ENCODE peak calls at places on chromosomes 4 and X, in eight cellular contexts. One of them, this sample, is unnamed.

GRCh38 chr4:142549248-142549647 is 296.9 kb downstream of the INPP4B start:
- DNase-seq in cardiac fibroblast: no peak
- DNase-seq in heart right ventricle: no peak
- DNase-seq in HFFc6: no peak
- DNase-seq in EH: no peak
- DNase-seq in T-helper 1 cell: no peak
- DNase-seq in GM19239: no peak
- DNase-seq in AG09319: no peak
- DNase-seq in this sample: peak

GRCh38 chr4:154126276-154126675 is 337.4 kb upstream of the SFRP2 start:
- DNase-seq in cardiac fibroblast: no peak
- DNase-seq in heart right ventricle: no peak
- DNase-seq in HFFc6: no peak
- DNase-seq in EH: peak
- DNase-seq in T-helper 1 cell: no peak
- DNase-seq in GM19239: no peak
- DNase-seq in AG09319: no peak
- DNase-seq in this sample: no peak

GRCh38 chr4:13432453-13432852 is 51.7 kb downstream of the RAB28 start:
- DNase-seq in cardiac fibroblast: no peak
- DNase-seq in heart right ventricle: no peak
- DNase-seq in HFFc6: no peak
- DNase-seq in EH: peak
- DNase-seq in T-helper 1 cell: no peak
- DNase-seq in GM19239: no peak
- DNase-seq in AG09319: no peak
- DNase-seq in this sample: no peak

GRCh38 chr4:99485212-99485611 is 25.6 kb upstream of the C4orf17 start:
- DNase-seq in cardiac fibroblast: no peak
- DNase-seq in heart right ventricle: no peak
- DNase-seq in HFFc6: no peak
- DNase-seq in EH: no peak
- DNase-seq in T-helper 1 cell: no peak
- DNase-seq in GM19239: no peak
- DNase-seq in AG09319: no peak
- DNase-seq in this sample: no peak

GRCh38 chrX:1448793-1449580 is 3.7 kb downstream of the ASMTL start:
- DNase-seq in cardiac fibroblast: no peak
- DNase-seq in heart right ventricle: no peak
- DNase-seq in HFFc6: no peak
- DNase-seq in EH: no peak
- DNase-seq in T-helper 1 cell: no peak
- DNase-seq in GM19239: no peak
- DNase-seq in AG09319: no peak
- DNase-seq in this sample: no peak

GRCh38 chrX:10416424-10416823 is 204.0 kb downstream of the MID1 start:
- DNase-seq in cardiac fibroblast: no peak
- DNase-seq in heart right ventricle: no peak
- DNase-seq in HFFc6: no peak
- DNase-seq in EH: no peak
- DNase-seq in T-helper 1 cell: no peak
- DNase-seq in GM19239: no peak
- DNase-seq in AG09319: no peak
- DNase-seq in this sample: no peak

GRCh38 chr4:151267822-151268535 is 9.0 kb upstream of the PRSS48 start:
- DNase-seq in cardiac fibroblast: no peak
- DNase-seq in heart right ventricle: no peak
- DNase-seq in HFFc6: no peak
- DNase-seq in EH: no peak
- DNase-seq in T-helper 1 cell: no peak
- DNase-seq in GM19239: no peak
- DNase-seq in AG09319: no peak
- DNase-seq in this sample: no peak

GRCh38 chrX:109795682-109796081 is 62.6 kb upstream of the ACSL4 start:
- DNase-seq in cardiac fibroblast: no peak
- DNase-seq in heart right ventricle: no peak
- DNase-seq in HFFc6: no peak
- DNase-seq in EH: no peak
- DNase-seq in T-helper 1 cell: no peak
- DNase-seq in GM19239: no peak
- DNase-seq in AG09319: no peak
- DNase-seq in this sample: no peak

GRCh38 chrX:119638725-119639471 is 32.7 kb upstream of the NKRF start:
- DNase-seq in cardiac fibroblast: no peak
- DNase-seq in heart right ventricle: no peak
- DNase-seq in HFFc6: no peak
- DNase-seq in EH: no peak
- DNase-seq in T-helper 1 cell: no peak
- DNase-seq in GM19239: no peak
- DNase-seq in AG09319: no peak
- DNase-seq in this sample: no peak

GRCh38 chr4:19983072-19983471 is 268.6 kb upstream of the SLIT2 start:
- DNase-seq in cardiac fibroblast: peak
- DNase-seq in heart right ventricle: no peak
- DNase-seq in HFFc6: peak
- DNase-seq in EH: peak
- DNase-seq in T-helper 1 cell: no peak
- DNase-seq in GM19239: no peak
- DNase-seq in AG09319: peak
- DNase-seq in this sample: peak

GRCh38 chr4:101065935-101066485 is 281.3 kb downstream of the PPP3CA start:
- DNase-seq in cardiac fibroblast: no peak
- DNase-seq in heart right ventricle: no peak
- DNase-seq in HFFc6: no peak
- DNase-seq in EH: no peak
- DNase-seq in T-helper 1 cell: no peak
- DNase-seq in GM19239: no peak
- DNase-seq in AG09319: no peak
- DNase-seq in this sample: no peak

GRCh38 chr4:67573193-67573592 is 14.7 kb downstream of the STAP1 start:
- DNase-seq in cardiac fibroblast: no peak
- DNase-seq in heart right ventricle: no peak
- DNase-seq in HFFc6: no peak
- DNase-seq in EH: no peak
- DNase-seq in T-helper 1 cell: no peak
- DNase-seq in GM19239: no peak
- DNase-seq in AG09319: no peak
- DNase-seq in this sample: no peak

GRCh38 chrX:38275615-38276014 is 51.7 kb downstream of the RPGR start:
- DNase-seq in cardiac fibroblast: peak
- DNase-seq in heart right ventricle: no peak
- DNase-seq in HFFc6: peak
- DNase-seq in EH: peak
- DNase-seq in T-helper 1 cell: no peak
- DNase-seq in GM19239: no peak
- DNase-seq in AG09319: peak
- DNase-seq in this sample: peak

GRCh38 chr4:98959411-98959810 is 30.5 kb upstream of the EIF4E start:
- DNase-seq in cardiac fibroblast: no peak
- DNase-seq in heart right ventricle: no peak
- DNase-seq in HFFc6: no peak
- DNase-seq in EH: no peak
- DNase-seq in T-helper 1 cell: no peak
- DNase-seq in GM19239: no peak
- DNase-seq in AG09319: no peak
- DNase-seq in this sample: no peak

GRCh38 chr4:48752726-48753125 is 27.4 kb downstream of the FRYL start:
- DNase-seq in cardiac fibroblast: peak
- DNase-seq in heart right ventricle: no peak
- DNase-seq in HFFc6: no peak
- DNase-seq in EH: no peak
- DNase-seq in T-helper 1 cell: no peak
- DNase-seq in GM19239: no peak
- DNase-seq in AG09319: no peak
- DNase-seq in this sample: no peak

GRCh38 chr4:156983366-156983765 is 11.8 kb upstream of the PDGFC start:
- DNase-seq in cardiac fibroblast: peak
- DNase-seq in heart right ventricle: no peak
- DNase-seq in HFFc6: peak
- DNase-seq in EH: peak
- DNase-seq in T-helper 1 cell: no peak
- DNase-seq in GM19239: no peak
- DNase-seq in AG09319: no peak
- DNase-seq in this sample: no peak

GRCh38 chr4:27638163-27638915 is 777.7 kb downstream of the STIM2 start:
- DNase-seq in cardiac fibroblast: no peak
- DNase-seq in heart right ventricle: no peak
- DNase-seq in HFFc6: no peak
- DNase-seq in EH: no peak
- DNase-seq in T-helper 1 cell: no peak
- DNase-seq in GM19239: no peak
- DNase-seq in AG09319: no peak
- DNase-seq in this sample: no peak

GRCh38 chr4:8690811-8691775 is 98.5 kb downstream of the CPZ start:
- DNase-seq in cardiac fibroblast: no peak
- DNase-seq in heart right ventricle: no peak
- DNase-seq in HFFc6: no peak
- DNase-seq in EH: no peak
- DNase-seq in T-helper 1 cell: no peak
- DNase-seq in GM19239: no peak
- DNase-seq in AG09319: no peak
- DNase-seq in this sample: no peak

GRCh38 chr4:188993871-188994270 is 854.6 kb downstream of the TRIML1 start:
- DNase-seq in cardiac fibroblast: no peak
- DNase-seq in heart right ventricle: no peak
- DNase-seq in HFFc6: no peak
- DNase-seq in EH: no peak
- DNase-seq in T-helper 1 cell: no peak
- DNase-seq in GM19239: no peak
- DNase-seq in AG09319: no peak
- DNase-seq in this sample: no peak